ENCODE peak calls at places on chromosomes 12 and 14, in four cellular contexts. N, V, C and D are unnamed samples.

GRCh38 chr12:5442251-5443006 is 10.5 kb downstream of the NTF3 start:
- DNase-seq in N (no peak), V (no peak), C (peak; percentile 53), D (no peak)

GRCh38 chr14:24956104-24956503 is 93.8 kb downstream of the STXBP6 start:
- DNase-seq in N (no peak), V (no peak), C (no peak), D (no peak)

GRCh38 chr14:92754956-92755355 is 6.5 kb upstream of the LGMN start:
- DNase-seq in N (no peak), V (no peak), C (no peak), D (no peak)

GRCh38 chr12:56987011-56987410 is 19.3 kb downstream of the ZBTB39 start:
- DNase-seq in N (no peak), V (no peak), C (no peak), D (no peak)

GRCh38 chr12:62802321-62802720 is 132.6 kb downstream of the PPM1H start:
- DNase-seq in N (no peak), V (no peak), C (no peak), D (no peak)

GRCh38 chr12:43638786-43639185 is 86.8 kb upstream of the ADAMTS20 start:
- DNase-seq in N (no peak), V (no peak), C (no peak), D (no peak)

GRCh38 chr12:6701078-6701768 is 608 bp upstream of the PIANP start:
- DNase-seq in N (no peak), V (no peak), C (peak; percentile 51), D (no peak)

GRCh38 chr12:116130431-116130830 is 147.1 kb downstream of the MED13L start:
- DNase-seq in N (no peak), V (no peak), C (no peak), D (no peak)

GRCh38 chr12:50043854-50044253 is 13.5 kb upstream of the ASIC1 start:
- DNase-seq in N (no peak), V (no peak), C (no peak), D (no peak)

GRCh38 chr14:69014829-69015259 is 35.7 kb upstream of the ACTN1 start:
- DNase-seq in N (no peak), V (no peak), C (no peak), D (no peak)

GRCh38 chr12:1768585-1768984 is 51.8 kb upstream of the LRTM2 start:
- DNase-seq in N (no peak), V (no peak), C (no peak), D (no peak)

GRCh38 chr12:49962861-49963765 is 1.4 kb downstream of the AQP5 start:
- DNase-seq in N (no peak), V (no peak), C (peak; percentile 67), D (no peak)

GRCh38 chr14:103825103-103825502 is 22.3 kb downstream of the PPP1R13B start:
- DNase-seq in N (no peak), V (no peak), C (no peak), D (no peak)

GRCh38 chr12:6838854-6839253 is 1.9 kb upstream of the GNB3 start:
- DNase-seq in N (no peak), V (no peak), C (no peak), D (no peak)

GRCh38 chr14:73935666-73936065 is 14.2 kb downstream of the FAM161B start:
- DNase-seq in N (no peak), V (no peak), C (peak; percentile 56), D (no peak)